ENCODE peak calls at places on chromosomes 4 and X, in four cellular contexts. D is aorta, J is psoas muscle, I is tibial nerve. K is an unnamed sample. For H3K27me3, H3K36me3 and H3K9me3, the result is how much of the 10 kb centered on the place peaks cover.

GRCh38 chr4:124899997-124900396 is 187.5 kb upstream of the ANKRD50 start:
- DNase-seq in D (no peak), J (no peak), I (no peak), K (no peak)

GRCh38 chrX:95346854-95347253 is 1337.8 kb upstream of the DIAPH2 start:
- DNase-seq in D (no peak), J (no peak), I (no peak), K (no peak)

GRCh38 chr4:6568689-6569332 is 6.2 kb upstream of the MAN2B2 start:
- DNase-seq in D (no peak), J (no peak), I (no peak), K (no peak)

GRCh38 chr4:181176306-181176705 is 1066.9 kb upstream of the TENM3 start:
- DNase-seq in D (no peak), J (no peak), I (no peak), K (no peak)

GRCh38 chrX:111447298-111447697 is 35.3 kb upstream of the DCX start:
- DNase-seq in D (no peak), J (no peak), I (no peak), K (no peak)

GRCh38 chr4:5399790-5400421 is 308.5 kb downstream of the EVC2 start:
- DNase-seq in D (no peak), J (no peak), I (no peak), K (no peak)

GRCh38 chr4:42237010-42237409 is 84.6 kb upstream of the BEND4 start:
- DNase-seq in D (no peak), J (no peak), I (no peak), K (no peak)

GRCh38 chr4:171880136-171880535 is 66.9 kb downstream of the GALNTL6 start:
- DNase-seq in D (no peak), J (no peak), I (no peak), K (no peak)

GRCh38 chr4:146916479-146917076 is 29.1 kb downstream of the TTC29 start:
- DNase-seq in D (no peak), J (no peak), I (peak), K (no peak)

GRCh38 chr4:39406763-39407583 is at the start of gene KLB:
- DNase-seq in D (no peak), J (no peak), I (no peak), K (no peak)

GRCh38 chrX:22165732-22166457 is 106.8 kb upstream of the CBLL2 start:
- DNase-seq in D (no peak), J (no peak), I (no peak), K (no peak)

GRCh38 chrX:49761481-49761880 is 65.7 kb upstream of the PAGE1 start:
- DNase-seq in D (no peak), J (no peak), I (no peak), K (no peak)

GRCh38 chrX:49792376-49792775 is 36.7 kb upstream of the PAGE4 start:
- DNase-seq in D (no peak), J (no peak), I (no peak), K (no peak)

GRCh38 chr4:66575024-66575696 is 904.9 kb upstream of the EPHA5 start:
- DNase-seq in D (peak), J (no peak), I (no peak), K (no peak)

GRCh38 chr4:173490817-173491518 is 39.1 kb downstream of the HAND2 start:
- DNase-seq in D (no peak), J (no peak), I (no peak), K (no peak)

GRCh38 chr4:140251566-140251965 is 97.6 kb upstream of the MAML3 start:
- DNase-seq in D (no peak), J (no peak), I (no peak), K (no peak)

GRCh38 chr4:8469550-8469949 is 29.0 kb downstream of the TRMT44 start:
- DNase-seq in D (no peak), J (no peak), I (no peak), K (no peak)

GRCh38 chr4:8737075-8737474 is 134.6 kb downstream of the HMX1 start:
- DNase-seq in D (no peak), J (no peak), I (no peak), K (no peak)

GRCh38 chr4:85398276-85398675 is 76.7 kb upstream of the ARHGAP24 start:
- DNase-seq in D (no peak), J (no peak), I (no peak), K (no peak)

GRCh38 chr4:156778606-156779005 is 193.0 kb downstream of the PDGFC start:
- DNase-seq in D (no peak), J (no peak), I (no peak), K (no peak)

GRCh38 chr4:187767158-187767557 is 228.4 kb upstream of the ZFP42 start:
- DNase-seq in D (no peak), J (no peak), I (no peak), K (no peak)

GRCh38 chr4:34046580-34046979 is 2197.7 kb downstream of the ARAP2 start:
- DNase-seq in D (no peak), J (no peak), I (no peak), K (no peak)

GRCh38 chr4:55345980-55346850 is at the start of gene SRD5A3:
- DNase-seq in D (peak), J (peak), I (peak), K (peak)

GRCh38 chrX:96985046-96985445 is 101.3 kb downstream of the RPA4 start:
- DNase-seq in D (no peak), J (no peak), I (no peak), K (no peak)

GRCh38 chr4:158682071-158682470 is 10.0 kb downstream of the ETFDH start:
- DNase-seq in D (no peak), J (no peak), I (no peak), K (no peak)

GRCh38 chrX:9324676-9325075 is 140.2 kb upstream of the TBL1X start:
- DNase-seq in D (no peak), J (no peak), I (no peak), K (no peak)

GRCh38 chr4:60913026-60913425 is 287.1 kb upstream of the ADGRL3 start:
- DNase-seq in D (no peak), J (no peak), I (no peak), K (no peak)

GRCh38 chr4:138796761-138797160 is 218.8 kb upstream of the NOCT start:
- DNase-seq in D (no peak), J (no peak), I (no peak), K (no peak)

GRCh38 chr4:56238251-56238650 is 149.0 kb downstream of the AASDH start:
- DNase-seq in D (no peak), J (no peak), I (no peak), K (no peak)

GRCh38 chr4:139978692-139979091 is 175.3 kb downstream of the MAML3 start:
- DNase-seq in D (no peak), J (no peak), I (no peak), K (no peak)

GRCh38 chr4:156749791-156750403 is 221.7 kb downstream of the PDGFC start:
- DNase-seq in D (no peak), J (no peak), I (no peak), K (no peak)

GRCh38 chr4:53680168-53680567 is 88.9 kb upstream of the LNX1 start:
- DNase-seq in D (no peak), J (no peak), I (no peak), K (no peak)

GRCh38 chr4:123120473-123120872 is 198.1 kb upstream of the NUDT6 start:
- DNase-seq in D (no peak), J (no peak), I (no peak), K (no peak)

GRCh38 chrX:133412665-133413064 is 2.6 kb downstream of the GPC4 start:
- DNase-seq in D (no peak), J (no peak), I (no peak), K (no peak)

GRCh38 chr4:39975488-39976089 is 2.1 kb downstream of the PDS5A start:
- DNase-seq in D (no peak), J (no peak), I (no peak), K (no peak)

GRCh38 chrX:108361316-108361715 is 76.9 kb downstream of the COL4A6 start:
- DNase-seq in D (no peak), J (no peak), I (no peak), K (no peak)
- H3K27me3 ChIP-seq in D (under half), J (under half), I (under half), K (under half)

GRCh38 chrX:153960786-153961185 is 10.8 kb downstream of the HCFC1 start:
- DNase-seq in D (no peak), J (no peak), I (no peak), K (no peak)

GRCh38 chrX:153961292-153961691 is 10.3 kb downstream of the HCFC1 start:
- DNase-seq in D (no peak), J (no peak), I (no peak), K (no peak)

GRCh38 chrX:153958605-153959004 is 13.0 kb downstream of the HCFC1 start:
- DNase-seq in D (no peak), J (peak), I (no peak), K (no peak)

GRCh38 chrX:153960077-153960476 is 11.5 kb downstream of the HCFC1 start:
- DNase-seq in D (no peak), J (peak), I (no peak), K (no peak)

GRCh38 chrX:153959649-153960048 is 12.0 kb downstream of the HCFC1 start:
- DNase-seq in D (no peak), J (no peak), I (no peak), K (no peak)
- H3K36me3 ChIP-seq in D (under half), J (under half), I (under half), K (half or more)

DNA sequence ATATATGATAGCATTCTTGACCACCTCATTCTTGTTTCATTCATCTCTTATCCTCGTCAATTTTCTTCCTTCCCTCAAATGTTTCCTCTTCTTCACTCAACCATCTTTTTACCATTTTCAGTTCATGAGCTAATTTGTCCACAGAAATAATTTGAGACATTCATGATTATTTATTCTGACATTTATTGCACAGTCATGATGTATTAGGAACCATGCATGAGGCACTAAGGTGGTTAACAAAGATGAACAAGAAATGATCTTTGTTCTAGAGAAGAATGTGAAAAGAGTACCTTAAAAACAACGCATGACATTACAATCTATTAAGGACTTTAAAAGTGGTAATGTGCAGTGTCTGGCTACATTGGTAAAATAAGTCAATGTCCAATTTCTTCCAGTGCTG is 27.9 kb downstream of the TEC start:
- DNase-seq in D (no peak), J (no peak), I (no peak), K (no peak)
- H3K9me3 ChIP-seq in D (under half), J (under half), I (under half), K (under half)

GRCh38 chrX:11148401-11148800 is 37.3 kb downstream of the HCCS start:
- DNase-seq in D (no peak), J (no peak), I (no peak), K (no peak)

GRCh38 chrX:11146411-11146810 is 35.3 kb downstream of the HCCS start:
- DNase-seq in D (no peak), J (no peak), I (no peak), K (no peak)

GRCh38 chrX:11151799-11152591 is 40.9 kb downstream of the HCCS start:
- DNase-seq in D (no peak), J (no peak), I (no peak), K (no peak)
- H3K27me3 ChIP-seq in D (under half), J (under half), I (under half), K (under half)

DNA sequence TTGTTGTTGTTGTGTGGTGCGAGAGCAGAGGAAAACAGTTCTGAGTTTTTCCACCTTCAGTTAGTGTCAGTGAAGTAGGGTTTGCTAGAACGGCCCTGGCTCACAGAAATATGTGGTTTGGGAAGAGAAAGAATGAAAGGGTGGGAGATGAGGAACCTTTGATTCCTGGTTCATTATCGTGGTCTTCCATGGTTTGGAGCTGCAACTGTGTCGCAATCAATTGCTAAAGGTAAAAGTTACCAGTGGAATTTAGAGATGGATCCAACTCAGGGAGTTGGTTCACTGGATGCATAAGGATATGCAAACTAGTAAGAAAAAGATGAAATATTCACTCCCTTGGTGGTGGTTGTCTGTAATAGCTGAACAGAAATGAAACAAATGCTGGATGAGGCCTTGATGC is 35.6 kb upstream of the GPR34 start:
- DNase-seq in D (no peak), J (no peak), I (no peak), K (no peak)
- H3K36me3 ChIP-seq in D (under half), J (under half), I (under half), K (under half)

GRCh38 chrX:145823132-145823531 is 5.5 kb downstream of the SLITRK2 start:
- DNase-seq in D (no peak), J (no peak), I (no peak), K (no peak)
- H3K9me3 ChIP-seq in D (under half), J (under half), I (under half), K (under half)

GRCh38 chr4:27050731-27051130 is 190.1 kb downstream of the STIM2 start:
- DNase-seq in D (no peak), J (no peak), I (no peak), K (no peak)
- H3K27me3 ChIP-seq in D (under half), J (under half), I (under half), K (under half)

GRCh38 chrX:13295841-13296240 is 24.0 kb downstream of the ATXN3L start:
- DNase-seq in D (no peak), J (no peak), I (no peak), K (no peak)

GRCh38 chrX:13288671-13289070 is 31.2 kb downstream of the ATXN3L start:
- DNase-seq in D (no peak), J (no peak), I (no peak), K (no peak)

GRCh38 chrX:13287816-13288215 is 32.0 kb downstream of the ATXN3L start:
- DNase-seq in D (no peak), J (no peak), I (no peak), K (no peak)

GRCh38 chrX:13293700-13294099 is 26.2 kb downstream of the ATXN3L start:
- DNase-seq in D (no peak), J (no peak), I (no peak), K (no peak)

DNA sequence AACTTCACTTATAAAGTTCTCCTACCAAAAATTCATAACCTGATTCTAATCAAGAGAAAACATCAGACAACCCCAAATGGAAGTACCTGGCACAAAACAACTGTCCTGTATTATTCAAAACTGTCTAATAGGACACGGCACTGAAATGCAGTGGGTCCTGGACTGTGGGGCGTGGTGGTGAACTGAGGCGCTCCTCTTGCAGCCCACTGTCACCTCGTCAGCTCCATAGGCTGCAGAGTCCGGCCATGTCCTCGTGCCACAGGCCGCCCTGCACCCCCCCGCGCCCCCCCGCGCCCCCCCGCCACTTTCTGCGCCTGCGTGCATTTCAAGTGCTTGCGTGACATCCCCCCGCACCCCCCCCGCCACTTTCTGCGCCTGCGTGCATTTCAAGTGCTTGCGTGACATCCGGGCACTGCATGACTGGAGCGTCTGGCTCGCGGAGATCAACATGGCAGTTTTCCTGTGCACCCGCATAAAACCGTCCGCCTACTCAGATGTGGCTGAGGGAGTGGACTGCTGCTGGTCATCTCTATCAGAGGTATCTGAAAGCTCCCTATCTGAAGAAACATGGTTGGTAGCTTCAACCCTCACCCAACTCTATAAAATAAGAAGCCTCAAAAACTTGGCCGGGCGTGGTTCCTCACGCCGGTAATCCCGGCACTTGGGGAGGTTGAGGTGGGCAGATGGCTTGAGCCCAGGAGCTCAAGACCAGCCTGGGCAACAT is 28.8 kb downstream of the ATXN3L start:
- DNase-seq in D (no peak), J (no peak), I (no peak), K (no peak)
- H3K36me3 ChIP-seq in D (under half), J (under half), I (under half), K (under half)

GRCh38 chr4:183903021-183903760 is 1.9 kb upstream of the STOX2 start:
- DNase-seq in D (no peak), J (no peak), I (no peak), K (no peak)
- H3K9me3 ChIP-seq in D (under half), J (under half), I (under half), K (under half)

DNA sequence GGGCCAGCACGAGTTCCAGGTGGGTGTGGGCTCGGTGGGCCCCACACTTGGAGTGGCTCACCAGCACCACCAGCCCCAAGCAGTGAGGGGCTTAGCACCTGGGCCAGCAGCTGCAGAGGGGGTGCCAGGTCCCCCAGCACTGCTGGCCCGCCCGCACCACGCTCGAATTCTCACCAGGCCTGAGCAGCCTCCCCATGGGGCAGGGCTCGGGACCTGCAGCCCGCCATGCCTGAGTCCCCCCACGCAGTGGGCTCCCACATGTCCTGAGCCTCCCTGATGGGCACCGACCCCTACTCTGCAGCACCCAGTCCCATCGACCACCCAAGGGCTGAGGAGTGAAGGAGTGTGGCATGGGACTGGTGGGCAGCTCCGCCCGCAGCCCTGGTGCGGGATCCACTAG is 593.4 kb downstream of the GABRG1 start:
- DNase-seq in D (no peak), J (no peak), I (no peak), K (no peak)
- H3K27me3 ChIP-seq in D (under half), J (under half), I (under half), K (under half)